ENCODE peak calls at places on chromosome 11, in seven cellular contexts. L is SK-MEL-5; B is BJ; D is stimulated activated CD8-positive, alpha-beta memory T cell treated with anti-CD3 and anti-CD28 coated beads, Interleukin-2, amount 100 ng/mL, for 1 hour; P is ovary; Y is NAMALWA; A is DMS153. C is an unnamed sample.

GRCh38 chr11:73271936-73272679 is at the start of gene P2RY6:
- DNase-seq in L (peak), B (no peak), D (no peak), P (no peak), Y (no peak), A (peak), C (peak)

GRCh38 chr11:68266936-68267880 is 4.6 kb downstream of the C11orf24 start:
- DNase-seq in L (no peak), B (no peak), D (no peak), P (no peak), Y (peak), A (no peak), C (no peak)

GRCh38 chr11:46722566-46723358 is 3.7 kb downstream of the F2 start:
- DNase-seq in L (no peak), B (no peak), D (no peak), P (no peak), Y (no peak), A (no peak), C (no peak)

GRCh38 chr11:91773090-91773489 is 451.5 kb upstream of the FAT3 start:
- DNase-seq in L (peak), B (no peak), D (no peak), P (no peak), Y (no peak), A (peak), C (peak)

GRCh38 chr11:27487706-27488105 is 15.1 kb upstream of the LGR4 start:
- DNase-seq in L (no peak), B (no peak), D (no peak), P (no peak), Y (no peak), A (no peak), C (no peak)

GRCh38 chr11:118201966-118202365 is 22.8 kb downstream of the JAML start:
- DNase-seq in L (no peak), B (no peak), D (no peak), P (no peak), Y (no peak), A (no peak), C (no peak)

GRCh38 chr11:6931146-6931713 is 5.0 kb downstream of the ZNF215 start:
- DNase-seq in L (no peak), B (no peak), D (no peak), P (no peak), Y (no peak), A (no peak), C (no peak)

GRCh38 chr11:108698844-108699642 is 34.2 kb downstream of the DDX10 start:
- DNase-seq in L (no peak), B (no peak), D (no peak), P (no peak), Y (no peak), A (peak), C (no peak)

GRCh38 chr11:66317766-66318575 is 1.1 kb upstream of the CD248 start:
- DNase-seq in L (no peak), B (no peak), D (peak), P (peak), Y (peak), A (no peak), C (peak)

C was measured in EL.